ENCODE peak calls at places on chromosome 7, in four cellular contexts. E, Y, O and G are unnamed samples.

GRCh38 chr7:44639701-44640321 is 33.4 kb downstream of the OGDH start:
- DNase-seq in E (peak), Y (peak), O (peak), G (peak)

GRCh38 chr7:98314469-98314868 is 33.0 kb downstream of the BRI3 start:
- DNase-seq in E (no peak), Y (no peak), O (no peak), G (no peak)

GRCh38 chr7:18754766-18755165 is 259.2 kb downstream of the HDAC9 start:
- DNase-seq in E (no peak), Y (no peak), O (no peak), G (peak)

GRCh38 chr7:43119371-43120069 is 7.1 kb downstream of the HECW1 start:
- DNase-seq in E (no peak), Y (no peak), O (no peak), G (peak)

GRCh38 chr7:37493123-37493522 is 44.5 kb upstream of the ELMO1 start:
- DNase-seq in E (no peak), Y (no peak), O (no peak), G (no peak)

GRCh38 chr7:93719546-93719945 is 145.0 kb upstream of the CALCR start:
- DNase-seq in E (no peak), Y (no peak), O (no peak), G (peak)

GRCh38 chr7:139730746-139731612 is 46.8 kb downstream of the HIPK2 start:
- DNase-seq in E (no peak), Y (peak), O (no peak), G (peak)

GRCh38 chr7:77339726-77340125 is 76.4 kb downstream of the GSAP start:
- DNase-seq in E (no peak), Y (no peak), O (no peak), G (no peak)

GRCh38 chr7:76310102-76310957 is 7.9 kb downstream of the HSPB1 start:
- DNase-seq in E (no peak), Y (peak), O (no peak), G (peak)